ENCODE peak calls at places on chromosome 3, in six cellular contexts. N is lung, P is HCT116, H is neural progenitor cell, K is mesenchymal stem cell, L is thoracic aorta. A is an unnamed sample.

GRCh38 chr3:123272547-123272946 is 70.8 kb downstream of the SEC22A start:
- DNase-seq in H (no peak), P (no peak), N (no peak), K (peak; percentile 38), L (no peak), A (no peak)

GRCh38 chr3:157872902-157873301 is 233.3 kb downstream of the SHOX2 start:
- DNase-seq in N (no peak), L (no peak), K (no peak), P (no peak), H (no peak), A (no peak)

GRCh38 chr3:150743508-150743907 is 19.5 kb downstream of the SIAH2 start:
- DNase-seq in H (no peak), P (no peak), N (no peak), L (no peak), K (peak; percentile 25), A (no peak)

GRCh38 chr3:20054549-20054987 is 14.3 kb downstream of the KAT2B start:
- DNase-seq in K (peak; percentile 82), N (peak; percentile 75), P (peak; percentile 95), H (no peak), L (peak; percentile 45), A (peak; percentile 64)

GRCh38 chr3:173395073-173395411 is 2.5 kb upstream of the NLGN1 start:
- DNase-seq in K (no peak), N (no peak), L (no peak), H (no peak), P (no peak), A (no peak)

GRCh38 chr3:129936757-129937156 is 37.8 kb upstream of the TRH start:
- DNase-seq in H (peak; percentile 88), K (peak; percentile 18), L (no peak), N (peak; percentile 55), P (no peak), A (peak; percentile 53)

GRCh38 chr3:8110966-8111798 is 390.4 kb upstream of the LMCD1 start:
- DNase-seq in N (peak; percentile 64), L (peak; percentile 39), H (peak; percentile 77), P (peak; percentile 63), K (peak; percentile 74), A (peak; percentile 36)

GRCh38 chr3:149468504-149469212 is 5.8 kb upstream of the TM4SF4 start:
- DNase-seq in K (peak; percentile 29), P (no peak), N (no peak), L (no peak), H (no peak), A (no peak)

GRCh38 chr3:192899540-192899982 is 18.1 kb downstream of the MB21D2 start:
- DNase-seq in L (no peak), P (no peak), H (no peak), N (no peak), K (peak; percentile 93), A (no peak)

GRCh38 chr3:73029321-73029796 is 32.1 kb upstream of the EBLN2 start:
- DNase-seq in H (no peak), P (no peak), L (no peak), K (peak; percentile 88), N (no peak), A (no peak)

GRCh38 chr3:37015631-37016030 is 22.3 kb downstream of the MLH1 start:
- DNase-seq in K (no peak), N (no peak), L (no peak), P (no peak), H (no peak), A (no peak)

GRCh38 chr3:37014620-37015019 is 21.3 kb downstream of the MLH1 start:
- DNase-seq in P (no peak), H (no peak), L (no peak), K (no peak), N (no peak), A (no peak)

GRCh38 chr3:37017683-37018082 is 24.4 kb downstream of the MLH1 start:
- DNase-seq in K (no peak), N (no peak), P (no peak), H (no peak), L (no peak), A (no peak)

DNA sequence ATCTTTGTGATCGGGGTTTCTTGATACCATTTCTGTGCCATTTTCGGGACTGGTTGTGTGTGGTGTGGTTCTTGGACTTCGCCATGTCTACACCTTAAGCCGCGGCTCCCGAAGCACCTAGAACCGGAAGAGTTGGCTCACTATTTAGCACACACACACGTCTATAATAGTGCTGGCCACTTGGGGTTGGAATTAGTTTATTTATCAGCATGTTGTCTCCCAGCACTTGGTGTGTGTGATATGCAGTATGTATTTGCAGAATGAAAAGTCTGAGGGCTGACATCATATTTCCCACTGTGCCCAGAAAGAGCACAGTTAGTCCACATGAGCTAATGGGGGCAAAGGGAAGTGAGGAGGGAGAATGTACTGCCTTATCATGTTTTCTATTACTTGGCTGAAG is 23.6 kb downstream of the MLH1 start:
- DNase-seq in P (no peak), K (no peak), L (no peak), H (no peak), N (no peak), A (no peak)
- H3K27ac ChIP-seq in P (no peak overlapping the region), K (no peak overlapping the region), L (no peak overlapping the region), H (no peak overlapping the region), N (no peak overlapping the region), A (no peak overlapping the region)

DNA sequence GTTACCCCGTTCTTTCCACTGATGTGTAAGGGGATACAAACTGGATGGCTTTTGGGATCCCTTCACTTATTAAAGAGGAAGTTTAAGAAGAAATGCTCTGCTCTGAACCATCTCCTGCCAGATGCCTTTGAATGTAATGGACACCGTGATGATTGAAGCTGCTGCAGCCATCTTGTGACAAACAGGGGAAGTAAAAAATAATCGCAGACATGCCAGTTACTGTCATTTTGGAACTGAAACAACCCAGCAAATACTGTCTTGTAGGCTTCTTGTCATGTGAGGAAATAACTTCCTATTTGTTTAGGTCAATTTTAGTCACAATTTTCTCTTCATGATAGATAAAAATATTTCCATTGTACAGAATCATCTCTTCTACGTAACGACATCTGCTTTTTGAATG is 224.0 kb downstream of the CHL1 start:
- DNase-seq in P (no peak), K (no peak), N (no peak), L (no peak), H (no peak), A (no peak)
- H3K9me3 ChIP-seq in P (peaks cover 27% of the 10 kb centered on the region), K (no peaks in the 10 kb centered on the region), N (no peaks in the 10 kb centered on the region), L (no peaks in the 10 kb centered on the region), H (no peaks in the 10 kb centered on the region), A (no peaks in the 10 kb centered on the region)

DNA sequence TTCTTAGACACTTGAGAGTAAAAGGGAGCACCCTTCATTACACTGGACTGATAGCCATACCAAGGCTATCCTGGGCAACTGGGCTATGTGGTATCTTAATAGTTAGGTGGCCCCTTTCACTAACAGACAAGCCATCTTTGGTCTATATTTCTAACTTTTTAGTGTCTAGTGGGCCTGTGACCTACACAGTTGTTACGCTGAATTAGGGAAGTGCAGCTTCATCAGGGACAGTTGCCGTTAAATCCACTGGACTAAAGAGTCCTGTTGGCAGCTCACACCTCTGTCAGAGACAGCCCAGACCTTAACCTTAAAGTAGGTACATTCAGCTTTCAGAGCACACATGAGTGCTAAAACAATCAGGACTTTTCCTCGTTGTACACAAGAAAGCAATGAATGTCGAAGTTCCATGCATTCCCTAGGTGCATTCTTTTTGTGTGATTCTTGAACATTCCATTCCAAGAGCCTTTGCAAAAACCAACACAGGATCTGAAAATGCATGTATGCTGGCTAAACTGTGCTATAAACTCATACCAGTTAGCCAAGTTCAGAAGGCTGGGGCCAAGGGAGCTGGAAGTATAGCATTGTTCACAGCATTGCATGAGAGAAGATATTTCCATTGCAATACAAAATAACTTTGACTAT is 230.2 kb upstream of the EIF1B start:
- DNase-seq in L (no peak), N (no peak), K (peak; percentile 20), P (no peak), H (no peak), A (no peak)
- H3K27ac ChIP-seq in L (peak overlapping the region; percentile 53), N (no peak overlapping the region), K (peak overlapping the region; percentile 94), P (no peak overlapping the region), H (no peak overlapping the region), A (no peak overlapping the region)

GRCh38 chr3:120926146-120926545 is 18.1 kb downstream of the STXBP5L start:
- DNase-seq in P (no peak), K (no peak), N (no peak), L (no peak), H (no peak), A (no peak)
- H3K9me3 ChIP-seq in P (no peaks in the 10 kb centered on the region), K (peaks cover 34% of the 10 kb centered on the region), N (no peaks in the 10 kb centered on the region), L (peaks cover 9% of the 10 kb centered on the region), H (peaks cover 12% of the 10 kb centered on the region), A (peaks cover 7% of the 10 kb centered on the region)

GRCh38 chr3:134372405-134373277 is 1.6 kb downstream of the AMOTL2 start:
- DNase-seq in L (no peak), H (no peak), K (peak; percentile 38), P (no peak), N (no peak), A (no peak)
- H3K27ac ChIP-seq in L (peak overlapping the region; percentile 98), H (peak overlapping the region; percentile 100), K (peak overlapping the region; percentile 98), P (peak overlapping the region; percentile 98), N (peak overlapping the region; percentile 99), A (peak overlapping the region; percentile 99)

GRCh38 chr3:177609613-177610012 is 412.3 kb upstream of the TBL1XR1 start:
- DNase-seq in P (no peak), N (no peak), H (no peak), L (no peak), K (no peak), A (no peak)

GRCh38 chr3:177607596-177607995 is 410.3 kb upstream of the TBL1XR1 start:
- DNase-seq in N (no peak), K (no peak), H (no peak), P (no peak), L (no peak), A (no peak)

GRCh38 chr3:177606891-177607290 is 409.6 kb upstream of the TBL1XR1 start:
- DNase-seq in L (no peak), K (no peak), P (no peak), H (no peak), N (no peak), A (no peak)

GRCh38 chr3:177610262-177610661 is 413.0 kb upstream of the TBL1XR1 start:
- DNase-seq in P (no peak), H (no peak), N (no peak), L (no peak), K (no peak), A (no peak)

GRCh38 chr3:177608443-177608842 is 411.2 kb upstream of the TBL1XR1 start:
- DNase-seq in K (no peak), L (no peak), N (no peak), P (no peak), H (no peak), A (no peak)
- H3K9me3 ChIP-seq in K (peaks cover 11% of the 10 kb centered on the region), L (no peaks in the 10 kb centered on the region), N (no peaks in the 10 kb centered on the region), P (no peaks in the 10 kb centered on the region), H (no peaks in the 10 kb centered on the region), A (no peaks in the 10 kb centered on the region)